ENCODE peak calls at places on chromosomes 2 and 18, in four cellular contexts. H is K562, Z is GM12878, D is HepG2. N is an unnamed sample.

GRCh38 chr2:220512419-220512818 is 885.0 kb downstream of the SLC4A3 start:
- DNase-seq in H (no peak), Z (no peak), D (no peak), N (no peak)

GRCh38 chr18:48408111-48408726 is 964 bp downstream of the ZBTB7C start:
- DNase-seq in H (no peak), Z (no peak), D (no peak), N (no peak)

GRCh38 chr18:77206676-77207370 is 42.8 kb upstream of the GALR1 start:
- DNase-seq in H (no peak), Z (no peak), D (no peak), N (no peak)

GRCh38 chr2:19883971-19884720 is 17.6 kb downstream of the TTC32 start:
- DNase-seq in H (no peak), Z (no peak), D (no peak), N (no peak)

GRCh38 chr2:164757934-164758695 is 83.5 kb downstream of the COBLL1 start:
- DNase-seq in H (no peak), Z (no peak), D (peak; percentile 41), N (peak; percentile 4)

GRCh38 chr18:44823782-44824181 is 143.1 kb downstream of the SETBP1 start:
- DNase-seq in H (no peak), Z (no peak), D (no peak), N (no peak)

GRCh38 chr2:35104306-35104705 is 1251.3 kb upstream of the CRIM1 start:
- DNase-seq in H (no peak), Z (no peak), D (no peak), N (no peak)

GRCh38 chr2:67015681-67016080 is 381.5 kb upstream of the ETAA1 start:
- DNase-seq in H (no peak), Z (no peak), D (no peak), N (no peak)

GRCh38 chr2:217804786-217805678 is 197.8 kb downstream of the TNS1 start:
- DNase-seq in H (no peak), Z (no peak), D (no peak), N (no peak)

GRCh38 chr2:191574232-191574631 is 103.7 kb upstream of the NABP1 start:
- DNase-seq in H (no peak), Z (no peak), D (no peak), N (no peak)

GRCh38 chr2:53432921-53433320 is 334.7 kb upstream of the CHAC2 start:
- DNase-seq in H (no peak), Z (no peak), D (no peak), N (no peak)

GRCh38 chr18:68387246-68387645 is 327.7 kb downstream of the TMX3 start:
- DNase-seq in H (no peak), Z (no peak), D (no peak), N (no peak)

GRCh38 chr2:55133467-55134315 is 83.4 kb upstream of the RTN4 start:
- DNase-seq in H (peak; percentile 39), Z (peak; percentile 60), D (peak; percentile 81), N (peak; percentile 57)

GRCh38 chr18:31611511-31611910 is 19.8 kb downstream of the TTR start:
- DNase-seq in H (no peak), Z (no peak), D (no peak), N (no peak)

GRCh38 chr2:231708773-231709635 is 679 bp downstream of the PTMA start:
- DNase-seq in H (peak; percentile 35), Z (no peak), D (no peak), N (peak; percentile 49)

DNA sequence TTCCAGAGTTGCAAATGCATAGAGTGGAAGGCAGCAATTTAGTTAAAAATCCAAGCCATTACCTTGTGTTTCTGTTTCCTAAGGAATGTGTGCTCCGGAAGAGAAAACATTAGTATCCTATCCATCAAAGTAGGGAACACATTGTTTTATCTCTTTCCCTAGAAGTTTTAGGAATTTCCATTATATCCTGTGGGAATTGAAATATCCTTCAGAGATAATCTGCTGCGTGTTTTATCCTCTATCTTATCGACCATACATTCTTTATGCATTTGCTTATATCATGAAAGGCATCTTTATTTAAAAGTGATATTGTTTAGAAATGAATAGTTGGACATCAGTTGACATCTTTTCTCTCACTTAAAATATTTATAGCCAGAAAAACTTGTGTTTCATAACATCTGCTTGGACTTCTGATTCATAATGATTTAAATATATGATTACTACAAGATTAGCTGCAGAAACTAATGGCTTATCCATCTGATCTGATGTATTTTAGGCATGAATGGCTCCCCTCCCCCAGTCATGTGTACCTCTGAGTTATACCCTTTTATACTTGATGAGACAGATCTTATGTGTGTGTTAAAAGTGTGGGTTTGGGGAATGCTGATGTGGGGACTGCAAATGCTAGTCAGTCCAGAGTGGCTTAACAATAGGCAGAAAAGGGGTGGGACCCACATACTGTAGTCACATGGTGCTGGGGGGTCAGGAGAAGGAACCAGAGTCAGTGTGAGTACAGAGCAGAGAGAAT is 136.2 kb upstream of the ARHGAP28 start:
- DNase-seq in H (no peak), Z (no peak), D (no peak), N (no peak)
- TF ChIP-seq POLR2AphosphoS2 in H (no peak), Z (no peak), D (no peak), N (no peak)

DNA sequence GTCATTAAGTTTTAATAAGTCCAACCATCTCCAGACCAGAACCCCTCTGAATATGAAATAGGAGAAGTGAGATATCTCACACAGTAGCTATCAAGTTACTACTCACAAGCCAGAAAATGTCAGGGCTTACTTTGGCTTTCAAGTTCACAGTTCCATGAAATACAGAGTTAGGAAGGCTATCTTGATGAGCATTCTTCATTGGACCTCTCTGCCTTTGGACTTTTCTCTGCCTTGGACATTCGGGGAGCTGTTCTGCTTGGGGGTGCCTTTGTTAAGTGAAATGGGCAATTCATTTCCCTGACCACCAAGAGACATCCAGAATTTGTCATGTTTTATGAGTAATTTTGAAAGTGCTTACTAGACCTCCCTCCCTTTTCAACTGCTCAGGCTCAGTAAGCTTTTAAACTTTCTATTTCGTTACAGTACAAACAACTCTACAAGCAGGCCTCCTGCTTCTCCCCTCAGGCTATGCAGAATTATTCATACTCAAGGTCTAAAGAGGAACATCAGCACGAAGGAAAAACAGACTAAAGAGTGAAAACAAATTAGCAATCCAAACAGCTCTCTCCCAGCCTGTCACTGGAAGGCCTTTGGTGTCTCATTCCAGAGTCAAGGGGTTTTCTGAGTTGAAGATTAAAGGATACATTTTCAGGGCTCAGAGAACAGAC is 95.3 kb downstream of the MREG start:
- DNase-seq in H (no peak), Z (peak; percentile 83), D (no peak), N (no peak)
- TF ChIP-seq POLR2AphosphoS2 in H (no peak), Z (no peak), D (no peak), N (no peak)

GRCh38 chr2:28399289-28399688 is 6.6 kb downstream of the FOSL2 start:
- DNase-seq in H (no peak), Z (no peak), D (no peak), N (no peak)

GRCh38 chr2:28397043-28397381 is 4.4 kb downstream of the FOSL2 start:
- DNase-seq in H (no peak), Z (no peak), D (no peak), N (no peak)

GRCh38 chr2:28400434-28400833 is 7.8 kb downstream of the FOSL2 start:
- DNase-seq in H (no peak), Z (no peak), D (no peak), N (no peak)

GRCh38 chr2:28399946-28400345 is 7.3 kb downstream of the FOSL2 start:
- DNase-seq in H (no peak), Z (no peak), D (no peak), N (no peak)

DNA sequence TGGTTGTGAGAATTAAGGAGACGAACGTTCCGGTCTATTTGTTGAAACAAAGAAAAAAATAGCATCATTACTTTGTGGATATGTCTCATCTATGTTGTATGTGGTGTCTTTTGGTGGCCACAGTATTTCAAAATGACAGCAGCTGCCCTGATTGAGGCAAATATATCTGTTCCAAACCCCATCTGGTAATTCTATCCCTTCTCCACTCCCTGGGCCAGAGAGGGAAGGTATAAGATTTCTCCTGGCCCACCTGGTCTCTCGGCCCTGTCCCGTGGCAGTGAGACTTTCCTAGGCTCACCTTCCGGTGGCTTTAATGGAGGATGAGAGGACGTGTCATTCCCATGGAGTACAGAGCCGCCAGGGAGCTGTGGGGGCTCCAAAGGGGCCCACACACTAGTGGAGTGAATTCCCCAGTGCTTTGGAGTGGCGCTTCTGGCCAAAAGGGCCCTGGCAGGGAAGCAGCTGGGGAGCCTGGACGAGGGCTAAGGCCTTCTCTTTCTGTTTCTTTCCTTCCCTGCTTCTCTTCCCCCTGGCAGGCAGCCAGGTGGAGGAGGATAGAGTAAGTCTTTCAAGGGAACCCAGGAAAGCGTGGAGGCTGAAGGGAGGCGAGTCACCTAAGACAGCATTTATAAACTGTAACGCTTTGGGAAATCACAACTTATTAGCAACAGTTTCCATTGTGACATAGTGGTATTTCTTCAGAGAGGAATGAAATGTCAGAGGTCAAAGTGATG is 5.6 kb downstream of the FOSL2 start:
- DNase-seq in H (no peak), Z (no peak), D (no peak), N (peak; percentile 40)
- TF ChIP-seq POLR2AphosphoS2 in H (no peak), Z (no peak), D (no peak), N (no peak)

GRCh38 chr2:160473508-160474318 is 19.9 kb downstream of the RBMS1 start:
- DNase-seq in H (no peak), Z (no peak), D (no peak), N (no peak)
- TF ChIP-seq POLR2AphosphoS2 in H (no peak), Z (no peak), D (no peak), N (no peak)

GRCh38 chr18:111292-112014 is 46.9 kb upstream of the USP14 start:
- DNase-seq in H (peak; percentile 90), Z (no peak), D (peak; percentile 59), N (peak; percentile 33)
- TF ChIP-seq POLR2AphosphoS2 in H (no peak), Z (no peak), D (no peak), N (no peak)

GRCh38 chr2:209314641-209315040 is 109.2 kb upstream of the MAP2 start:
- DNase-seq in H (no peak), Z (no peak), D (no peak), N (no peak)
- TF ChIP-seq POLR2AphosphoS2 in H (no peak), Z (no peak), D (no peak), N (no peak)

DNA sequence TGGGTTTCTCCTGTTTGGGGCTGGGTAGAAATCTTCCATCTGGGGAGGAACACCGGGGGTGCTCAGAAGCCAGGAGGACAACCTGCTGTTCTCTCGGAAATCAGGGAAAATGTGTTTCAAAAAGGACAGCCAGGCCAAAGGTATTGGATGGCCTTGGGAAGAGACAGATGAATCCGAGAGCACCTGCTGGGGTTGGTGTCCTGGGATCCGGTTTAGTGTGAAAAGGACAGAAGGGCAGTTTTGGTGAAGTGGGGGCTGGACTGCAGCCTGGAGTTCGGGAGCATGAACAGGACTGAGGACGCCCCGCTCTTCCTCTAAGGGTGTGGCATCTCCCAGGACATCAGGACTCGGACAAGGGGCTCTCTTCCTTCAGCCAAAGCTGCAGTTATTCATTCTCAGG is 24.9 kb upstream of the SNTG2 start:
- DNase-seq in H (no peak), Z (no peak), D (no peak), N (no peak)
- TF ChIP-seq POLR2AphosphoS2 in H (no peak), Z (no peak), D (no peak), N (no peak)

DNA sequence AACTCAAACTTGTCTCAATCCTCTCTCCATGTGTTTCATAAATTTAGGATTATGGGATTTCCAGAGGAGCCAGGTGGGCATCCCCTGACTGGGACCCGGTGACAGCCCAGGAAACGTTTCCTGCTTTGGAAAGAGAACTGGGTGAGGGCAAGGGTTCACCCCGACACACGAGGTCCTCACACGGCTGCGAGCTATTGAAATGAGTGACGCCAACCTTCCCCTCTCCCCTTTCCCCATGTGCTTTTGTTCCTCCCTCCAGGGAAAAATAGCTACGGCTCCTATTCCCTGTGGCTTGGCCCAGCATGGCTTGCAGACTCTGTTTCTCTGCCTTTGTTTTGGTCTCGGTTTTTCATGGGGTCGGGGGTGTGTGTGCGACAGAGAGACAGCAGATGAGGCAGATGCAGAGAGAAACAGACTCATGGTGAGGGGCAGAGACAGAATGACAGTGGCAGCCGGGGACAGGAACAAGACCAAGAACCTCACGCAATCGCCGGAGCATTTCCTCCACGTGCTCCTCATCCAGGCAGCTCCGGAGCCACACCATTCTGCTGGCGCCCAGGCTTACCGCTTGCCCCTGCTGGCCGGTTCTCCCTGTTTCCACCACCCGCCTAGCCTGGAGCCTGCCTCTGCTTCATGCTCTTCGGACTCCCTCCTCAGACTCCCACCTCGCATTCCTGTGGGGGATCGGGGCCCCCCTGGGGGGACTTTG is 238.5 kb downstream of the DYSF start:
- DNase-seq in H (no peak), Z (no peak), D (no peak), N (no peak)
- TF ChIP-seq POLR2AphosphoS2 in H (no peak), Z (no peak), D (no peak), N (no peak)